ENCODE peak calls at places on chromosomes 2 and 18, in nine cellular contexts. F is H4; K is Caki2; Y is stimulated activated CD8-positive, alpha-beta memory T cell treated with anti-CD3 and anti-CD28 coated beads, Interleukin-7, amount 100 ng/mL, for 48 hours; M is activated CD4-positive, alpha-beta T cell treated with anti-CD3 and anti-CD28 coated beads, Interleukin-2, amount 50 U/mL, for 1 hour; P is CD8-positive, alpha-beta memory T cell; A is CD4-positive, alpha-beta T cell; G is caudate nucleus; E is HFFc6. B is an unnamed sample.

GRCh38 chr2:97699765-97700444 is 13.5 kb upstream of the ZAP70 start:
- DNase-seq in F (peak), K (peak), Y (no peak), M (peak), P (peak), A (peak), G (no peak), E (peak), B (no peak)

GRCh38 chr18:3903341-3903740 is 453.4 kb downstream of the TGIF1 start:
- DNase-seq in F (no peak), K (no peak), Y (no peak), M (no peak), P (no peak), A (no peak), G (no peak), E (peak), B (peak)

GRCh38 chr2:225766431-225766830 is 366.9 kb downstream of the NYAP2 start:
- DNase-seq in F (no peak), K (no peak), Y (no peak), M (no peak), P (no peak), A (no peak), G (no peak), E (no peak), B (no peak)

GRCh38 chr2:30310411-30310810 is 79.1 kb downstream of the LBH start:
- DNase-seq in F (no peak), K (no peak), Y (no peak), M (no peak), P (no peak), A (no peak), G (no peak), E (no peak), B (no peak)

GRCh38 chr2:191303349-191304005 is 58.3 kb downstream of the MYO1B start:
- DNase-seq in F (no peak), K (no peak), Y (no peak), M (no peak), P (no peak), A (no peak), G (no peak), E (no peak), B (no peak)

GRCh38 chr2:172293952-172294351 is 133.4 kb upstream of the ITGA6 start:
- DNase-seq in F (no peak), K (no peak), Y (no peak), M (no peak), P (no peak), A (no peak), G (no peak), E (no peak), B (no peak)

GRCh38 chr2:9897331-9897737 is 54.1 kb downstream of the TAF1B start:
- DNase-seq in F (peak), K (peak), Y (peak), M (no peak), P (no peak), A (no peak), G (no peak), E (peak), B (peak)

GRCh38 chr2:39683022-39683699 is 17.4 kb downstream of the TMEM178A start:
- DNase-seq in F (no peak), K (no peak), Y (no peak), M (no peak), P (no peak), A (no peak), G (no peak), E (no peak), B (no peak)

GRCh38 chr2:68561372-68561771 is 82.0 kb upstream of the PROKR1 start:
- DNase-seq in F (no peak), K (no peak), Y (no peak), M (no peak), P (no peak), A (no peak), G (no peak), E (no peak), B (no peak)

GRCh38 chr2:193783681-193784080 is 1588.9 kb upstream of the TMEFF2 start:
- DNase-seq in F (no peak), K (no peak), Y (no peak), M (no peak), P (no peak), A (no peak), G (no peak), E (no peak), B (no peak)

GRCh38 chr2:121388371-121388770 is 103.4 kb upstream of the TFCP2L1 start:
- DNase-seq in F (no peak), K (peak), Y (no peak), M (no peak), P (no peak), A (no peak), G (no peak), E (no peak), B (peak)

GRCh38 chr18:48034651-48035555 is 104.4 kb upstream of the SMAD2 start:
- DNase-seq in F (no peak), K (no peak), Y (no peak), M (no peak), P (no peak), A (no peak), G (no peak), E (no peak), B (no peak)

GRCh38 chr2:163690896-163691295 is 44.9 kb downstream of the FIGN start:
- DNase-seq in F (no peak), K (peak), Y (no peak), M (no peak), P (no peak), A (no peak), G (no peak), E (no peak), B (no peak)

GRCh38 chr2:144459937-144460336 is 60.0 kb downstream of the ZEB2 start:
- DNase-seq in F (peak), K (no peak), Y (peak), M (peak), P (peak), A (no peak), G (no peak), E (peak), B (no peak)

GRCh38 chr2:43486604-43487003 is 109.2 kb downstream of the THADA start:
- DNase-seq in F (no peak), K (no peak), Y (no peak), M (no peak), P (no peak), A (no peak), G (no peak), E (no peak), B (no peak)

B was measured in kidney epithelial cell.